ENCODE peak calls at places on chromosomes 2 and 18, in five cellular contexts. E is RWPE1, T is Calu3, K is foreskin fibroblast, Q is kidney tubule cell. V is an unnamed sample.

GRCh38 chr2:100017633-100018032 is 124.8 kb downstream of the AFF3 start:
- DNase-seq in E (no peak), T (no peak), Q (peak), K (peak), V (no peak)

GRCh38 chr18:59556265-59556664 is 141.0 kb downstream of the CCBE1 start:
- DNase-seq in E (peak), Q (no peak), K (peak), T (no peak), V (no peak)

GRCh38 chr2:43455296-43455695 is 140.5 kb downstream of the THADA start:
- DNase-seq in K (no peak), T (no peak), Q (no peak), E (no peak), V (no peak)

GRCh38 chr2:50388324-50388723 is 643.6 kb downstream of the NRXN1 start:
- DNase-seq in K (no peak), T (no peak), E (no peak), Q (no peak), V (no peak)

GRCh38 chr18:13439475-13439874 is 220.9 kb downstream of the LDLRAD4 start:
- DNase-seq in K (no peak), T (no peak), E (no peak), Q (no peak), V (no peak)

GRCh38 chr2:183490930-183491329 is 366.7 kb downstream of the NUP35 start:
- DNase-seq in K (no peak), T (no peak), E (no peak), Q (no peak), V (no peak)

GRCh38 chr2:98803747-98804650 is 73.1 kb upstream of the MGAT4A start:
- DNase-seq in E (no peak), K (no peak), T (peak), Q (no peak), V (no peak)

GRCh38 chr2:219284501-219285347 is 5.6 kb downstream of the DNAJB2 start:
- DNase-seq in E (no peak), T (no peak), Q (no peak), K (no peak), V (no peak)

GRCh38 chr2:212619954-212620353 is 81.4 kb upstream of the ERBB4 start:
- DNase-seq in Q (peak), T (no peak), E (peak), K (no peak), V (no peak)

GRCh38 chr2:224887159-224887558 is 155.1 kb downstream of the DOCK10 start:
- DNase-seq in E (no peak), T (no peak), K (peak), Q (no peak), V (no peak)

GRCh38 chr2:130332271-130333073 is 10.2 kb upstream of the IMP4 start:
- DNase-seq in Q (peak), E (peak), K (peak), T (peak), V (no peak)

GRCh38 chr2:175180701-175181103 is 808 bp downstream of the ATP5MC3 start:
- DNase-seq in Q (peak), T (peak), E (peak), K (peak), V (peak)

GRCh38 chr2:197306691-197307030 is 3.9 kb downstream of the ANKRD44 start:
- DNase-seq in E (no peak), K (peak), Q (peak), T (no peak), V (peak)

GRCh38 chr2:121530210-121530562 is 494 bp upstream of the RNU4ATAC start:
- DNase-seq in E (peak), Q (peak), K (peak), T (peak), V (no peak)

GRCh38 chr2:83081835-83082522 is 1377.1 kb downstream of the SUCLG1 start:
- DNase-seq in E (peak), T (no peak), K (peak), Q (peak), V (no peak)

GRCh38 chr2:38830546-38831159 is 45.1 kb downstream of the DHX57 start:
- DNase-seq in K (no peak), Q (no peak), T (no peak), E (no peak), V (no peak)

GRCh38 chr18:78998350-78999055 is 18.9 kb downstream of the SALL3 start:
- DNase-seq in Q (no peak), T (no peak), E (no peak), K (no peak), V (no peak)

GRCh38 chr2:15069149-15069548 is 436.6 kb downstream of the LRATD1 start:
- DNase-seq in Q (no peak), E (no peak), T (no peak), K (peak), V (no peak)

GRCh38 chr2:144325086-144325485 is 194.8 kb downstream of the ZEB2 start:
- DNase-seq in T (no peak), K (no peak), Q (peak), E (no peak), V (peak)

GRCh38 chr2:177812713-177813396 is 259.7 kb downstream of the PDE11A start:
- DNase-seq in Q (no peak), T (peak), E (no peak), K (no peak), V (no peak)